ENCODE peak calls at places on chromosome 18, in nine cellular contexts. R is skeletal muscle cell, L is HCEC 1CT, Y is AG08396, H is activated gamma-delta T cell treated with Interleukin-2 at 50 U/mL for 16 hours, O is KG1, V is DMS79 treated with DMSO at 0.1 percent for 48 hours, E is choroid plexus epithelial cell, U is neural progenitor cell. I is an unnamed sample.

GRCh38 chr18:74745658-74746403 is 148.2 kb downstream of the ZNF407 start:
- DNase-seq in R (no peak), L (peak), Y (peak), H (no peak), O (no peak), V (no peak), E (peak), U (no peak), I (no peak)

GRCh38 chr18:37962316-37962966 is 396.8 kb upstream of the CELF4 start:
- DNase-seq in R (no peak), L (no peak), Y (no peak), H (no peak), O (no peak), V (no peak), E (no peak), U (peak), I (no peak)

GRCh38 chr18:80022613-80023012 is 11.6 kb upstream of the RBFA start:
- DNase-seq in R (no peak), L (no peak), Y (no peak), H (no peak), O (no peak), V (no peak), E (peak), U (peak), I (no peak)

GRCh38 chr18:6207119-6207518 is 207.6 kb downstream of the L3MBTL4 start:
- DNase-seq in R (no peak), L (no peak), Y (no peak), H (no peak), O (no peak), V (peak), E (no peak), U (no peak), I (no peak)

GRCh38 chr18:76212958-76213357 is 282.1 kb downstream of the ZNF516 start:
- DNase-seq in R (no peak), L (no peak), Y (no peak), H (no peak), O (no peak), V (no peak), E (no peak), U (peak), I (no peak)

GRCh38 chr18:6357668-6358067 is 57.0 kb downstream of the L3MBTL4 start:
- DNase-seq in R (no peak), L (no peak), Y (no peak), H (no peak), O (no peak), V (no peak), E (no peak), U (no peak), I (no peak)

GRCh38 chr18:77044866-77045664 is 87.5 kb downstream of the MBP start:
- DNase-seq in R (no peak), L (no peak), Y (no peak), H (no peak), O (no peak), V (peak), E (no peak), U (no peak), I (no peak)

GRCh38 chr18:75757951-75758350 is 330.4 kb upstream of the SMIM21 start:
- DNase-seq in R (no peak), L (no peak), Y (no peak), H (no peak), O (no peak), V (no peak), E (no peak), U (no peak), I (no peak)

GRCh38 chr18:67131498-67131897 is 385.0 kb downstream of the DSEL start:
- DNase-seq in R (no peak), L (no peak), Y (no peak), H (no peak), O (no peak), V (no peak), E (no peak), U (no peak), I (no peak)

GRCh38 chr18:75223687-75224347 is 13.2 kb downstream of the TSHZ1 start:
- DNase-seq in R (no peak), L (peak), Y (no peak), H (no peak), O (no peak), V (no peak), E (no peak), U (no peak), I (no peak)

GRCh38 chr18:3262234-3263171 is 570 bp downstream of the MYL12B start:
- DNase-seq in R (no peak), L (no peak), Y (no peak), H (peak), O (no peak), V (no peak), E (no peak), U (no peak), I (no peak)

GRCh38 chr18:42275949-42276730 is 321.1 kb downstream of the PIK3C3 start:
- DNase-seq in R (no peak), L (no peak), Y (no peak), H (no peak), O (no peak), V (no peak), E (no peak), U (no peak), I (no peak)

GRCh38 chr18:23718243-23718720 is 29.0 kb downstream of the LAMA3 start:
- DNase-seq in R (peak), L (peak), Y (no peak), H (no peak), O (no peak), V (no peak), E (peak), U (no peak), I (no peak)

GRCh38 chr18:46211816-46212215 is 107.6 kb downstream of the HAUS1 start:
- DNase-seq in R (no peak), L (peak), Y (peak), H (no peak), O (no peak), V (no peak), E (peak), U (no peak), I (no peak)

GRCh38 chr18:38611036-38611964 is 1045.7 kb upstream of the CELF4 start:
- DNase-seq in R (no peak), L (no peak), Y (no peak), H (no peak), O (no peak), V (no peak), E (no peak), U (no peak), I (no peak)

GRCh38 chr18:21439453-21439852 is 161.1 kb downstream of the ESCO1 start:
- DNase-seq in R (peak), L (peak), Y (peak), H (no peak), O (no peak), V (no peak), E (peak), U (no peak), I (peak)

GRCh38 chr18:74310411-74310810 is 5.2 kb upstream of the C18orf63 start:
- DNase-seq in R (no peak), L (peak), Y (peak), H (no peak), O (no peak), V (no peak), E (peak), U (no peak), I (no peak)

GRCh38 chr18:67402543-67402942 is 114.0 kb downstream of the DSEL start:
- DNase-seq in R (no peak), L (peak), Y (peak), H (no peak), O (no peak), V (no peak), E (peak), U (no peak), I (peak)

GRCh38 chr18:71831039-71831438 is 713.1 kb downstream of the CBLN2 start:
- DNase-seq in R (no peak), L (no peak), Y (no peak), H (no peak), O (no peak), V (no peak), E (peak), U (no peak), I (no peak)

GRCh38 chr18:28357785-28358401 is 181.0 kb upstream of the CDH2 start:
- DNase-seq in R (no peak), L (peak), Y (no peak), H (no peak), O (no peak), V (no peak), E (peak), U (peak), I (no peak)

GRCh38 chr18:64026350-64026749 is 56.5 kb downstream of the SERPINB8 start:
- DNase-seq in R (no peak), L (no peak), Y (no peak), H (no peak), O (no peak), V (no peak), E (no peak), U (no peak), I (no peak)

GRCh38 chr18:45326505-45326904 is 288.8 kb upstream of the SLC14A2 start:
- DNase-seq in R (no peak), L (no peak), Y (no peak), H (no peak), O (no peak), V (no peak), E (no peak), U (no peak), I (no peak)

GRCh38 chr18:75168654-75169053 is 40.3 kb downstream of the PTGR3 start:
- DNase-seq in R (no peak), L (no peak), Y (no peak), H (no peak), O (no peak), V (no peak), E (no peak), U (no peak), I (no peak)

GRCh38 chr18:29594494-29594893 is 1417.6 kb upstream of the CDH2 start:
- DNase-seq in R (no peak), L (no peak), Y (no peak), H (no peak), O (no peak), V (no peak), E (no peak), U (no peak), I (no peak)

GRCh38 chr18:79637181-79637920 is 42.3 kb upstream of the CTDP1 start:
- DNase-seq in R (no peak), L (no peak), Y (no peak), H (no peak), O (no peak), V (no peak), E (no peak), U (no peak), I (no peak)

GRCh38 chr18:45775241-45775676 is 50.2 kb upstream of the SIGLEC15 start:
- DNase-seq in R (peak), L (no peak), Y (peak), H (peak), O (peak), V (peak), E (peak), U (peak), I (no peak)

GRCh38 chr18:64539852-64540251 is 391.0 kb upstream of the LINC00305 start:
- DNase-seq in R (no peak), L (no peak), Y (no peak), H (no peak), O (no peak), V (no peak), E (no peak), U (no peak), I (no peak)

GRCh38 chr18:32301976-32302743 is 112.3 kb downstream of the MEP1B start:
- DNase-seq in R (peak), L (peak), Y (peak), H (no peak), O (no peak), V (no peak), E (peak), U (no peak), I (no peak)

GRCh38 chr18:12421732-12422131 is 14.0 kb downstream of the PRELID3A start:
- DNase-seq in R (no peak), L (no peak), Y (no peak), H (no peak), O (no peak), V (no peak), E (no peak), U (peak), I (no peak)

GRCh38 chr18:59311631-59312030 is 6.8 kb downstream of the CPLX4 start:
- DNase-seq in R (no peak), L (peak), Y (no peak), H (no peak), O (no peak), V (no peak), E (peak), U (no peak), I (no peak)

GRCh38 chr18:14930576-14930975 is 182.6 kb downstream of the ANKRD30B start:
- DNase-seq in R (no peak), L (no peak), Y (no peak), H (no peak), O (no peak), V (no peak), E (no peak), U (no peak), I (no peak)

GRCh38 chr18:26091047-26091630 is 726 bp upstream of the SS18 start:
- DNase-seq in R (no peak), L (no peak), Y (no peak), H (no peak), O (peak), V (no peak), E (no peak), U (no peak), I (no peak)

GRCh38 chr18:13159579-13159978 is 59.0 kb upstream of the LDLRAD4 start:
- DNase-seq in R (peak), L (peak), Y (peak), H (no peak), O (peak), V (no peak), E (peak), U (peak), I (peak)

GRCh38 chr18:13427354-13427753 is 208.8 kb downstream of the LDLRAD4 start:
- DNase-seq in R (no peak), L (no peak), Y (no peak), H (no peak), O (no peak), V (no peak), E (no peak), U (no peak), I (no peak)

GRCh38 chr18:61898576-61899205 is 5.9 kb upstream of the RNF152 start:
- DNase-seq in R (no peak), L (no peak), Y (no peak), H (no peak), O (no peak), V (no peak), E (no peak), U (no peak), I (no peak)

GRCh38 chr18:51559198-51559901 is 361.9 kb upstream of the MEX3C start:
- DNase-seq in R (no peak), L (no peak), Y (no peak), H (no peak), O (no peak), V (no peak), E (no peak), U (no peak), I (no peak)

GRCh38 chr18:49048361-49048760 is 97.6 kb upstream of the SMAD7 start:
- DNase-seq in R (peak), L (no peak), Y (no peak), H (no peak), O (no peak), V (no peak), E (peak), U (no peak), I (peak)